ENCODE peak calls at places on chromosomes 16 and 17, in five cellular contexts. F is fibroblast of pulmonary artery, E is AG10803, K is AG04450, M is fibroblast of lung. V is an unnamed sample.

GRCh38 chr17:40190197-40191021 is 13.1 kb downstream of the RAPGEFL1 start:
- DNase-seq in E (no peak), M (no peak), F (no peak), K (no peak), V (peak)

GRCh38 chr16:1330931-1331711 is 2.3 kb upstream of the BAIAP3 start:
- DNase-seq in F (no peak), E (no peak), M (no peak), K (no peak), V (no peak)

GRCh38 chr17:30426292-30426691 is 47.6 kb downstream of the CPD start:
- DNase-seq in F (no peak), M (no peak), K (no peak), E (no peak), V (no peak)

GRCh38 chr16:11208916-11209665 is 46.9 kb downstream of the SOCS1 start:
- DNase-seq in F (peak), K (no peak), M (no peak), E (peak), V (no peak)

GRCh38 chr16:68356249-68356918 is 45.6 kb downstream of the PRMT7 start:
- DNase-seq in M (no peak), F (no peak), K (no peak), E (no peak), V (peak)

GRCh38 chr17:146983-147761 is 9.8 kb downstream of the SCGB1C2 start:
- DNase-seq in K (no peak), M (no peak), F (no peak), E (no peak), V (no peak)

GRCh38 chr16:6153901-6154300 is 1056.3 kb upstream of the EEF2KMT start:
- DNase-seq in E (no peak), F (no peak), K (no peak), M (no peak), V (no peak)

GRCh38 chr16:11792404-11793260 is 4.4 kb downstream of the ZC3H7A start:
- DNase-seq in F (no peak), E (no peak), K (no peak), M (no peak), V (no peak)

GRCh38 chr17:81666092-81666341 is 388 bp downstream of the OXLD1 start:
- DNase-seq in M (peak), K (no peak), F (peak), E (peak), V (no peak)

GRCh38 chr17:45410144-45411091 is 22.3 kb downstream of the ARHGAP27 start:
- DNase-seq in F (no peak), K (no peak), M (no peak), E (no peak), V (peak)

GRCh38 chr16:68116256-68116853 is 31.2 kb downstream of the NFATC3 start:
- DNase-seq in M (peak), E (peak), K (no peak), F (peak), V (peak)

GRCh38 chr17:28928061-28928460 is 23.3 kb downstream of the PHF12 start:
- DNase-seq in F (no peak), E (no peak), K (no peak), M (no peak), V (no peak)

GRCh38 chr17:44362964-44363612 is 565 bp downstream of the FAM171A2 start:
- DNase-seq in F (no peak), K (no peak), M (no peak), E (no peak), V (no peak)

GRCh38 chr16:1933097-1933661 is 9.8 kb downstream of the MSRB1 start:
- DNase-seq in F (no peak), K (no peak), M (no peak), E (no peak), V (no peak)

GRCh38 chr16:68062910-68063393 is 22.2 kb upstream of the NFATC3 start:
- DNase-seq in K (no peak), F (no peak), M (no peak), E (no peak), V (peak)

GRCh38 chr16:53962041-53962440 is 258.1 kb downstream of the FTO start:
- DNase-seq in K (no peak), E (no peak), F (no peak), M (no peak), V (no peak)

GRCh38 chr16:72945081-72945480 is 102.8 kb downstream of the ZFHX3 start:
- DNase-seq in K (no peak), F (no peak), M (no peak), E (no peak), V (no peak)

GRCh38 chr17:3984719-3985444 is 20.6 kb upstream of the ATP2A3 start:
- DNase-seq in E (no peak), F (no peak), K (no peak), M (no peak), V (no peak)

GRCh38 chr17:47252209-47252608 is 1.4 kb upstream of the ITGB3 start:
- DNase-seq in K (no peak), M (no peak), E (no peak), F (no peak), V (no peak)

GRCh38 chr17:47254403-47254943 is 846 bp downstream of the ITGB3 start:
- DNase-seq in K (no peak), M (peak), F (no peak), E (no peak), V (no peak)

GRCh38 chr17:47251421-47251940 is 2.1 kb upstream of the ITGB3 start:
- DNase-seq in E (no peak), K (no peak), M (no peak), F (no peak), V (no peak)

GRCh38 chr17:47252766-47253512 is 688 bp upstream of the ITGB3 start:
- DNase-seq in E (no peak), K (no peak), M (no peak), F (no peak), V (no peak)

DNA sequence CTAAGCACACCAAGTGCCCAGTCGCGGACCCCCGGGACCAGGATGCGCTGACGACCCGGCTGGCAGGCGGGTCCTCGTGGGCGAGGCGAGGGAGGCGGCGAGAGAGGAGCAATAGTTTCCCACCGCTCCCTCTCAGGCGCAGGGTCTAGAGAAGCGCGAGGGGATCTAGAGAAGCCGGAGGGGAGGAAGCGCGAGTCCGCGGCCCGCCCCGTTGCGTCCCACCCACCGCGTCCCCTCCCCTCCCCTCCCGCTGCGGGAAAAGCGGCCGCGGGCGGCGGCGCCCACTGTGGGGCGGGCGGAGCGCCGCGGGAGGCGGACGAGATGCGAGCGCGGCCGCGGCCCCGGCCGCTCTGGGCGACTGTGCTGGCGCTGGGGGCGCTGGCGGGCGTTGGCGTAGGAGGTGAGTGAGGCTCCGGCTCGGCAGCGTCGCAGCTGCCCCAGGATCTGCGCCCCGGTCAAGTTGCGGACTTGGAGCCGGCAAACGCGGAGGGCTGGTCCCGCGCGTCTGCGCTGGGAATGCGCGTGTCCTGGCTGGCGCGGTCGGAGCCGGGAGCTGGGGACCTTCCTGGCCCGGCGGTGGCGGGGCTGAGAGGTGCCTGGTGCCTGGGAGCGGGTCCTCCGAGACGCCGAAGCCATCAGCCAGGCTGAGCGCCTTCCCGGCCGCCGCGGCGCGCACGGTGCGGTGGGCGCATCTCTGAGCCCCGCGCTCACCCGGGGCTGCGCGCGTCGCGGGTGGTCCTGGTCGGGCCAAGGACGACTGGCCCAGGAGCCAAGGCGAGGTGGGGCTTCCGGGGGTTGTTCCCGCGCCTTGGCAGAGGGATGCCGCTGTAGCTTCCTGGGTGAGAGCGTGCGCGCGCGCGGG is at the start of gene ITGB3:
- DNase-seq in M (peak), E (peak), K (no peak), F (peak), V (peak)
- H3K4me3 ChIP-seq in M (peak), E (peak), K (peak), F (peak), V (peak)

DNA sequence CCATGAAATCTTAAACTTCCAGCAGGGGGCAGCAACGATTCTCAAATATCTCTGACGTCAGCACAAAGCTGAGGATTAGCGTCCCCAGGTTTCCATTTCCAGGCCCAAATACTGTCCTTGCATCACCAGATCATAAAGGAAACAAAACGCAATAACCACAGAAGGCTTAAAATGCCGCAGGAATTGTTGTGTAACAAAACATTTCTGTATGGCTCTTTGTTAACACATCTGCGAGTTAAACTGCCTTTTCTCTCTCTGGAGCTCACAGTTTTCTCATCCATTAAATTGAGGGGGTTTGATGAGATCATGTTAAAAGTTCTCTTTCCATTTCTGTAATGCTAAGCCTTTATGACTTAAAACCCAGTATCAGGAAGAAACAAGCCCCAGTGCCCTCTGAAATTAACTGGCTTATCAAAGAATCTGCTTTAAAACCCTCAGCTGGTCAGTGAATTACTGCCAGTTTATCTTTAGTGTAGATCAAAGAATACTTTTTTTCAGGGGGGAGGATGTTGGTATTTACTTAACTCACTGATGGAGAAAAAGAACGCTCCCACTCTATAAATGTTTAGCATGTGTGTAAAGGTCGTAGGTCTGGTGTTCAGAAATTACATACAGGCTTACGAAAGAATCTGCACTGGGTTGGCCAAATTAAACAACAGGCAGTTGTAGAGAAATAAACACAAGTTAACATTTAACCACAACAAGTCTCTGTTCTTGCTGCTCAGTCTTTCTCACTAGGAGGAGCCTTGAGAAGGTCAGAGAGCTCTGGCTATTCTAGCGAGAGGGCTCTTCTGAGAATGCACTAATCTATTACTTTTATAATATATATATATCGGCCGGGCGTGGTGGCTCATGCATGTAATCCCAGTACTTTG is 10.6 kb upstream of the TERF2 start:
- DNase-seq in E (peak), M (peak), K (peak), F (peak), V (peak)
- H3K4me3 ChIP-seq in E (no peak), M (peak), K (no peak), F (no peak), V (no peak)

GRCh38 chr16:3691778-3692177 is 25.5 kb downstream of the TRAP1 start:
- DNase-seq in M (no peak), F (no peak), K (no peak), E (peak), V (no peak)

GRCh38 chr16:3689731-3690130 is 27.6 kb downstream of the TRAP1 start:
- DNase-seq in E (peak), F (no peak), M (no peak), K (no peak), V (no peak)

GRCh38 chr16:3687792-3688191 is 29.5 kb downstream of the TRAP1 start:
- DNase-seq in K (no peak), F (no peak), E (no peak), M (no peak), V (no peak)

GRCh38 chr16:3690470-3690918 is 26.8 kb downstream of the TRAP1 start:
- DNase-seq in M (peak), F (peak), K (peak), E (peak), V (peak)

DNA sequence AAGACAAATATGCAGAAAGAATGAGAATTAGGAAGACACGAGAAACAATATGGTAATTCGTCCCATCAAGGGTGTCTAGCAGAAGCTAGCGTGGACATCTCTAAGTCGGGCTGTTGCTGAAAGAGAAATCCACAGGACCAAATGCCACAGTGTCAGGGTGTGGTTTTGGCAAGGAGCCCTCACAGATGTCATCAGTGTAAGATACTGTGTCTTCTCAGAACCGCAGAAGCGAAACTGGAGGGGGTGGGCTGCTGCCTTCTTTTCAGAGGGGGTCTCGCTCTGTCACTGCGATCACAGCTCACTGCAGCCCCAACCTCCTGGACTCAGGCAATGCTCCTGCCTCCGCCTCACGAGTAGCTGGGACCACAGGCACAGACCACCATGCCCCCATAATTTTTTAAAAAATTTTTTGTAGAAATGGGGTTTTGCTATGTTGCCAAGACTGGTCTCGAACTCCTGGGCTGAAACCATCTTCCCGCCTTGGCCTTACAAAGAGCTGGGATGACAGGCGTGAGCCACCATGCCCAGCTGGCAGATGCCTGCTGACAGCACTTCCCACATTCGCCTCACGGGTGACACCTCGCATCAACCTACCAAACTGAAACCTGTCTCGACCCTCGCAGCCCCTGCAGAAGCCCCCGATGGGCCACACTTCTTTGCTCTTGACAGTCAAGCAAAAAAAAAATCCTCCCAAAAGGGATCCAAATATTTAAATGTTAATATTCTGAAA is 26.2 kb downstream of the TRAP1 start:
- DNase-seq in M (peak), E (peak), K (no peak), F (no peak), V (no peak)
- H3K4me3 ChIP-seq in M (peak), E (peak), K (no peak), F (peak), V (no peak)

GRCh38 chr17:2222901-2223616 is 80.5 kb downstream of the SMG6 start:
- DNase-seq in E (peak), M (peak), F (peak), K (no peak), V (no peak)
- H3K4me3 ChIP-seq in E (no peak), M (no peak), F (no peak), K (no peak), V (no peak)

GRCh38 chr17:80476877-80477646 is 655 bp upstream of the NPTX1 start:
- DNase-seq in K (no peak), F (no peak), M (no peak), E (no peak), V (no peak)
- H3K4me3 ChIP-seq in K (no peak), F (no peak), M (no peak), E (no peak), V (no peak)

GRCh38 chr16:84312783-84313382 is 18.2 kb downstream of the WFDC1 start:
- DNase-seq in K (no peak), E (no peak), M (no peak), F (no peak), V (no peak)

GRCh38 chr16:84315422-84315821 is 20.7 kb downstream of the WFDC1 start:
- DNase-seq in K (no peak), F (no peak), E (peak), M (no peak), V (no peak)

GRCh38 chr16:84314814-84315213 is 20.1 kb downstream of the WFDC1 start:
- DNase-seq in M (no peak), K (no peak), F (no peak), E (no peak), V (no peak)

GRCh38 chr16:84314373-84314772 is 19.7 kb downstream of the WFDC1 start:
- DNase-seq in K (no peak), F (no peak), E (no peak), M (no peak), V (no peak)

DNA sequence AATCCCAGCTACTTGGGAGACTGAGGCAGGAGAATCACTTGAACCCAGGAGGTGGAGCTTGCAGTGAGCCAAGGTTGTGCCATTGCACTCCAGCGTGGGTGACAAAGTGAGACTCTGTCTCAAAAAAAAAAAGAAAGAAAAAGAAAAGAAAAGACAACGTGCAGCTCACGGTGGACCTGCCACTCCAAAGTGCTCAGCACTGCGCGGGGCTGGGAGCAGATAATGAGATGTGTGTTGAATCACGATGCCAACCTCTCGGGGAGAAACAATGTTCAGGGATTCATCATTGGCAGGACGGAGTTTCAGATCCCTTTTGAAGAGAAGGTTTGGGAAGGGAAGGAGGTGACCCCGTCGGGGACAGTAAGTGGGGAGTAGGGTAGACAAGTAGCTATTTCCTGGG is 19.2 kb downstream of the WFDC1 start:
- DNase-seq in M (no peak), E (no peak), K (no peak), F (no peak), V (no peak)
- H3K4me3 ChIP-seq in M (no peak), E (no peak), K (no peak), F (no peak), V (no peak)

GRCh38 chr16:86371083-86371803 is 139.1 kb upstream of the FOXF1 start:
- DNase-seq in E (no peak), F (no peak), K (no peak), M (no peak), V (no peak)

GRCh38 chr16:86367291-86368072 is 142.8 kb upstream of the FOXF1 start:
- DNase-seq in F (no peak), E (no peak), M (no peak), K (no peak), V (no peak)

GRCh38 chr16:86365513-86366040 is 144.8 kb upstream of the FOXF1 start:
- DNase-seq in F (no peak), M (peak), E (no peak), K (no peak), V (no peak)

GRCh38 chr16:86370036-86370435 is 140.3 kb upstream of the FOXF1 start:
- DNase-seq in F (no peak), E (no peak), K (no peak), M (no peak), V (no peak)

GRCh38 chr16:86368261-86368660 is 142.1 kb upstream of the FOXF1 start:
- DNase-seq in K (no peak), F (no peak), E (no peak), M (no peak), V (no peak)
- H3K4me3 ChIP-seq in K (no peak), F (no peak), E (no peak), M (no peak), V (no peak)

GRCh38 chr17:7352559-7352889 is 562 bp downstream of the KCTD11 start:
- DNase-seq in F (no peak), M (no peak), E (no peak), K (no peak), V (no peak)

GRCh38 chr17:7354262-7354781 is 634 bp upstream of the TMEM95 start:
- DNase-seq in K (no peak), F (no peak), M (peak), E (peak), V (no peak)

GRCh38 chr17:7351665-7352558 is at the start of gene KCTD11:
- DNase-seq in F (peak), K (peak), M (peak), E (peak), V (no peak)

GRCh38 chr17:7355053-7355452 is at the start of gene TMEM95:
- DNase-seq in M (peak), E (peak), F (no peak), K (no peak), V (no peak)

GRCh38 chr17:7352910-7353635 is 1.1 kb downstream of the KCTD11 start:
- DNase-seq in F (no peak), M (no peak), K (no peak), E (no peak), V (no peak)
- H3K4me3 ChIP-seq in F (peak), M (peak), K (peak), E (peak), V (no peak)